ENCODE peak calls at places on chromosomes 7 and 10, in four cellular contexts. H is Peyer's patch, L is body of pancreas, O is fibroblast of lung. Q is an unnamed sample.

GRCh38 chr7:134916428-134916883 is 69.9 kb upstream of the AGBL3 start:
- DNase-seq in L (no peak), O (no peak), H (no peak), Q (no peak)

GRCh38 chr10:44818721-44819127 is 92.4 kb upstream of the TMEM72 start:
- DNase-seq in O (no peak), H (no peak), L (no peak), Q (no peak)

GRCh38 chr10:70320751-70321150 is 36.9 kb upstream of the NPFFR1 start:
- DNase-seq in H (no peak), L (no peak), O (no peak), Q (no peak)

GRCh38 chr7:73995330-73995729 is 32.6 kb upstream of the ELN start:
- DNase-seq in H (no peak), O (peak; percentile 43), L (no peak), Q (no peak)

GRCh38 chr10:53052765-53053164 is 280.2 kb upstream of the MBL2 start:
- DNase-seq in O (no peak), L (no peak), H (no peak), Q (no peak)

GRCh38 chr7:99709838-99710541 is 25.0 kb downstream of the CYP3A7 start:
- DNase-seq in H (no peak), L (no peak), O (no peak), Q (no peak)

GRCh38 chr7:1076184-1077072 is 11.5 kb upstream of the GPER1 start:
- DNase-seq in L (peak; percentile 85), O (no peak), H (no peak), Q (no peak)

GRCh38 chr10:124875596-124875995 is 66.3 kb upstream of the ZRANB1 start:
- DNase-seq in O (peak; percentile 51), L (no peak), H (no peak), Q (no peak)

GRCh38 chr7:56079450-56080185 is 13.1 kb downstream of the PHKG1 start:
- DNase-seq in O (peak; percentile 79), H (no peak), L (peak; percentile 87), Q (peak; percentile 33)

GRCh38 chr7:5574770-5575269 is 151.2 kb upstream of the TNRC18 start:
- DNase-seq in L (no peak), H (no peak), O (no peak), Q (no peak)

GRCh38 chr10:71854031-71854430 is 3.0 kb upstream of the PSAP start:
- DNase-seq in H (no peak), O (peak; percentile 57), L (no peak), Q (no peak)

GRCh38 chr10:49833162-49833561 is 71.0 kb upstream of the OGDHL start:
- DNase-seq in L (no peak), O (no peak), H (no peak), Q (no peak)

GRCh38 chr10:49837685-49838084 is 75.6 kb upstream of the OGDHL start:
- DNase-seq in H (no peak), L (no peak), O (no peak), Q (no peak)

GRCh38 chr10:49837096-49837495 is 75.0 kb upstream of the OGDHL start:
- DNase-seq in L (no peak), H (no peak), O (peak; percentile 14), Q (no peak)

GRCh38 chr10:49831352-49832040 is 69.4 kb upstream of the OGDHL start:
- DNase-seq in H (no peak), L (no peak), O (no peak), Q (no peak)

DNA sequence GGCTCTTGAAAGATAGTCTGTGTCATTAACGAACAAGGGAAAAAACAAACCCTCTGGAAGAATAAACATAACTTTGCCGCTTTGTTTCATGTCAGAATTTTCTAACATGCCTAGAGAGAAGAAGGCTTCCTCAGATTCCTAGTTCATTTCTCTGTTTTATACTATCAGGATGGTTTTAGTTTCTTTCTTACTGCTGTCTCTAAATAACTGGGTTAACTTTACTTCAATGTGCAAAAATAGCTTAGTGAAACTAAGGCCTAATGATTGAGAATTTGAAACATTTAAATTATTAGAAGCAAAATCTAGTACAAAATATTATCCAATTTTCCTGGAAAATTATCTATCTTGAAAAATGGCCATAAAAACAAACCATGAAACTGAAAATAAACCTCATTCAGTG is 72.1 kb upstream of the OGDHL start:
- DNase-seq in L (no peak), O (no peak), H (no peak), Q (no peak)
- H3K27ac ChIP-seq in L (no peak overlapping the region), O (no peak overlapping the region), H (no peak overlapping the region), Q (no peak overlapping the region)

DNA sequence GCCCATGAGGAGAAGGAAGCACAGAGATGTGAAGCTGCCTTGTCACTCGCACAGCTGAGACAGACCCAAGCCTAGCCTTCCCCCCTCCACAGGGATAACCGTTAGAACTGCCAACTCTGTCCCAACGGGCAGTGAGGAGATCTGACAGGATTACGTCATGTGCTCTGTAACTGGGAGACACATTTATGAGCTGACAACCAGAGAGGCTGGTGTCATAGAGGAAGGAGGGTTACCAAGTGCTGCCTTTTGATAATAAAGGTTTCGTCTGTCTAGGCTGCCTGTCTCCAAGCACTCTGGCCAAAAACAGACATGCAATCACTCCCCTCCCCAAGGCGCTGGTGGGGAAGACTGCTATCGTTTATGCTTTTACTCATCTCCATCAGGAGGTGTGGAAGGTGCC is 165.9 kb downstream of the PLXNA4 start:
- DNase-seq in O (peak; percentile 41), L (no peak), H (no peak), Q (no peak)
- H3K27ac ChIP-seq in O (no peak overlapping the region), L (no peak overlapping the region), H (no peak overlapping the region), Q (no peak overlapping the region)

GRCh38 chr7:48094861-48095293 is 5.8 kb downstream of the UPP1 start:
- DNase-seq in L (no peak), O (peak; percentile 51), H (no peak), Q (no peak)
- H3K27ac ChIP-seq in L (no peak overlapping the region), O (no peak overlapping the region), H (no peak overlapping the region), Q (no peak overlapping the region)

GRCh38 chr7:41118490-41118889 is 584.4 kb downstream of the INHBA start:
- DNase-seq in L (no peak), H (no peak), O (no peak), Q (no peak)
- H3K27ac ChIP-seq in L (no peak overlapping the region), H (no peak overlapping the region), O (no peak overlapping the region), Q (no peak overlapping the region)

GRCh38 chr10:116238036-116238435 is 35.0 kb downstream of the GFRA1 start:
- DNase-seq in H (no peak), L (no peak), O (no peak), Q (no peak)
- H3K27ac ChIP-seq in H (no peak overlapping the region), L (no peak overlapping the region), O (no peak overlapping the region), Q (no peak overlapping the region)

DNA sequence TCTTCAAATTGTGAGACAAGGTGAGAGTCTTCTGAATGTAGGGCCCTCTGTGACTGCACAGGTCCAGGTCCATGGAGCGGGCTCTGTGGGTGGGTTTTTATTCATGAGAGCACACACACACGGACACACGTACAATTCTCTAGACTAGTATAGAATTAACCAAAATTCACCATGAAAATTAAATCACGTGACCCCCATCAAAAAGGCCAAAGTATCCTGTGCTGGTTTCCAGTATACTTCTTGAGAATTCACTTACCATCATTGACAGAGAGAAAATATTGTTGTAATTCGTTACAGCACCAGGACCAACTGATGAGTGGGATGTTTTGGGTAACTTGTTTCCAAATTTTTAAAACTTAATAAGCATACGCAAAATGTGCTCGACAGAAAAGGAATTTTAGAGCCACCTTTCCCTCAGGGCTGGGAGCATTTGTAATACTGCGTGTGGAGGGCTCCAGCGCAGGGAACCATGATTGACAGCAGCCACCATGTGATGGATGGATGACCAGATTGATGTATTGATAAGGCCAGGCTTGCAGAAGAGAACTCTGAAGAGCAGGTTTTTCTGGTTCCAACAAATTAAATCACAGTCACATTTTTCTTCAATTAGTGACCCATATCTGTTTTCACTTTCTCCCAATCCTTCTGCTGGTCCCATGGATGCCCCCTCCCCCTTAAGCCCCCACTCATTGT is 14.9 kb upstream of the DNTT start:
- DNase-seq in H (no peak), L (no peak), O (no peak), Q (no peak)
- H3K27ac ChIP-seq in H (peak overlapping the region; percentile 66), L (no peak overlapping the region), O (no peak overlapping the region), Q (no peak overlapping the region)

GRCh38 chr10:24407928-24408327 is 199.0 kb downstream of the KIAA1217 start:
- DNase-seq in H (no peak), L (no peak), O (no peak), Q (no peak)

GRCh38 chr10:24408365-24408764 is 199.4 kb downstream of the KIAA1217 start:
- DNase-seq in L (no peak), O (no peak), H (no peak), Q (no peak)

GRCh38 chr10:24406809-24407483 is 198.0 kb downstream of the KIAA1217 start:
- DNase-seq in O (no peak), L (no peak), H (no peak), Q (no peak)
- H3K27ac ChIP-seq in O (no peak overlapping the region), L (no peak overlapping the region), H (no peak overlapping the region), Q (no peak overlapping the region)

Q was measured in colonic mucosa.